ENCODE peak calls at places on chromosomes 12 and 14, in four cellular contexts. H is stimulated activated CD4-positive, alpha-beta T cell treated with anti-CD3 and anti-CD28 coated beads, TNF-alpha, amount 100 ng/mL, for 48 hours; V is sciatic nerve; X is MG63. T is an unnamed sample.

GRCh38 chr14:42224053-42224888 is 617.6 kb downstream of the LRFN5 start:
- DNase-seq in X (peak; percentile 51), V (peak; percentile 86), H (no peak), T (no peak)

GRCh38 chr12:117919479-117919878 is 49.3 kb downstream of the KSR2 start:
- DNase-seq in V (no peak), H (no peak), X (no peak), T (no peak)

GRCh38 chr12:6821271-6821673 is 349 bp upstream of the GPR162 start:
- DNase-seq in X (peak; percentile 45), V (peak; percentile 80), H (no peak), T (no peak)

GRCh38 chr12:52690351-52691075 is 10.3 kb upstream of the KRT1 start:
- DNase-seq in X (no peak), H (no peak), V (no peak), T (no peak)

GRCh38 chr12:75560167-75560566 is 48.8 kb upstream of the KRR1 start:
- DNase-seq in V (no peak), X (no peak), H (no peak), T (no peak)

GRCh38 chr14:67950386-67950785 is 130.8 kb downstream of the RAD51B start:
- DNase-seq in H (no peak), V (no peak), X (no peak), T (no peak)

GRCh38 chr14:104355101-104355691 is 216.8 kb downstream of the KIF26A start:
- DNase-seq in X (no peak), V (peak; percentile 53), H (no peak), T (no peak)

GRCh38 chr14:78968249-78968648 is 798.1 kb downstream of the NRXN3 start:
- DNase-seq in H (no peak), V (no peak), X (no peak), T (no peak)

T was measured in effector memory CD8-positive, alpha-beta T cell.